ENCODE peak calls at places on chromosome 13, in six cellular contexts. P is brain microvascular endothelial cell, I is fibroblast of the aortic adventitia, X is GM12865, D is dorsolateral prefrontal cortex, W is sigmoid colon. K is an unnamed sample.

GRCh38 chr13:78589206-78589605 is 14.1 kb downstream of the POU4F1 start:
- DNase-seq in P (no peak), I (peak; percentile 22), X (peak; percentile 44), D (no peak), W (no peak), K (no peak)

GRCh38 chr13:79530270-79530669 is 49.3 kb downstream of the NDFIP2 start:
- DNase-seq in P (no peak), I (no peak), X (no peak), D (no peak), W (no peak), K (no peak)

GRCh38 chr13:77048592-77048991 is 21.6 kb upstream of the FBXL3 start:
- DNase-seq in P (no peak), I (peak; percentile 3), X (no peak), D (no peak), W (no peak), K (peak; percentile 13)

GRCh38 chr13:46778879-46779278 is 18.1 kb downstream of the ESD start:
- DNase-seq in P (no peak), I (peak; percentile 66), X (no peak), D (no peak), W (no peak), K (peak; percentile 48)

GRCh38 chr13:111397202-111397880 is 76.9 kb downstream of the TEX29 start:
- DNase-seq in P (no peak), I (no peak), X (no peak), D (no peak), W (no peak), K (no peak)

GRCh38 chr13:110985570-110985969 is 70.7 kb upstream of the ANKRD10 start:
- DNase-seq in P (no peak), I (peak; percentile 19), X (no peak), D (no peak), W (no peak), K (peak; percentile 20)

GRCh38 chr13:82878536-82878935 is 1003.7 kb downstream of the SLITRK1 start:
- DNase-seq in P (no peak), I (no peak), X (no peak), D (no peak), W (no peak), K (no peak)

GRCh38 chr13:97866346-97866745 is 87.1 kb upstream of the IPO5 start:
- DNase-seq in P (no peak), I (no peak), X (no peak), D (no peak), W (no peak), K (no peak)

GRCh38 chr13:102974574-102975195 is 91.5 kb downstream of the SLC10A2 start:
- DNase-seq in P (no peak), I (no peak), X (no peak), D (no peak), W (no peak), K (no peak)

GRCh38 chr13:36858285-36858684 is 39.3 kb downstream of the RFXAP start:
- DNase-seq in P (no peak), I (peak; percentile 75), X (peak; percentile 58), D (no peak), W (no peak), K (peak; percentile 80)

GRCh38 chr13:101624981-101625380 is 172.5 kb downstream of the ITGBL1 start:
- DNase-seq in P (no peak), I (no peak), X (peak; percentile 28), D (no peak), W (no peak), K (no peak)

GRCh38 chr13:43878897-43879322 is 630 bp downstream of the CCDC122 start:
- DNase-seq in P (peak; percentile 77), I (peak; percentile 64), X (peak; percentile 77), D (peak; percentile 54), W (peak; percentile 88), K (peak; percentile 82)

GRCh38 chr13:65532231-65532630 is 1697.9 kb downstream of the PCDH9 start:
- DNase-seq in P (no peak), I (no peak), X (no peak), D (no peak), W (no peak), K (no peak)

GRCh38 chr13:114043421-114044053 is 69.7 kb upstream of the C13orf46 start:
- DNase-seq in P (peak; percentile 83), I (peak; percentile 96), X (peak; percentile 75), D (no peak), W (peak; percentile 88), K (peak; percentile 91)
- TF ChIP-seq CTCF in P (peak; percentile 62), I (peak; percentile 42), X (peak; percentile 23), D (no peak), W (no peak), K (peak; percentile 49)

GRCh38 chr13:26219726-26220125 is 2.4 kb downstream of the RNF6 start:
- DNase-seq in P (no peak), I (peak; percentile 24), X (no peak), D (no peak), W (no peak), K (no peak)

GRCh38 chr13:26221399-26221720 is 754 bp downstream of the RNF6 start:
- DNase-seq in P (no peak), I (no peak), X (no peak), D (no peak), W (no peak), K (no peak)

GRCh38 chr13:26221721-26222522 is at the start of gene RNF6:
- DNase-seq in P (peak; percentile 100), I (peak; percentile 100), X (peak; percentile 98), D (peak; percentile 94), W (peak; percentile 98), K (peak; percentile 100)

GRCh38 chr13:26220575-26220974 is 1.5 kb downstream of the RNF6 start:
- DNase-seq in P (peak; percentile 47), I (peak; percentile 54), X (no peak), D (no peak), W (no peak), K (peak; percentile 74)

GRCh38 chr13:26222523-26223046 is 471 bp upstream of the RNF6 start:
- DNase-seq in P (no peak), I (no peak), X (no peak), D (no peak), W (no peak), K (no peak)
- H3K4me3 ChIP-seq in P (peak overlapping the region; percentile 95), I (peak overlapping the region; percentile 89), X (peak overlapping the region; percentile 72), D (peak overlapping the region; percentile 84), W (peak overlapping the region; percentile 92), K (peak overlapping the region; percentile 89)

DNA sequence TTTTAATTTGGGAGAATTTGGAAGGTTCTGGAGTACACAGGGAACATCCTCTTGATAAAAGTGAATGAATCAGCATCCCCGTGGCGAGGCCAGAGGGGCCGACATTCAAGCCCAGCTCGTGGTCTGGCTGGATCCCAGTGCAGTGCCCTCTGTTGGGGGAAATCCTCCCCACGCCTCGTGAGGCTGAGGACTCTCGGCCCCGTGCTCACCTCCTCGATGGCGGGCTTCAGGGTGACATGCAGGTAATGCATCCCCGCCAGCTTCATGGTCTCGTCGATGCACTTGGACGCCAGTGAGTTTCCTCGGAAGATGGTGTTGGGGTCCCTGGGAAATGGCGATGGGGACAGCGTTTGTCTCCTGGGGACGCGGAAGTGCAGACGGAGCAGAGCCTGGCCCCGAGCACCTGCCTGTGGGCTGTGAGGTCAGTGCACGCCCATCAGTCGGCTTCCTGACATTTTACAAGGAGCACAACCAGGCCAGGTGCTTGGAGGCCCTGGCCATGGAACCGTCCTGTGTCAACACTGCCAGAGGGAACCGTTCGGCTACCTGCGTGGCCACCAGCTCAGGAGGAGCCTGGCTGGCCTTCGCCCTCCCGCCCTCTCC is 43.3 kb upstream of the C13orf46 start:
- DNase-seq in P (peak; percentile 28), I (peak; percentile 50), X (no peak), D (no peak), W (no peak), K (peak; percentile 48)
- TF ChIP-seq CTCF in P (peak; percentile 61), I (peak; percentile 40), X (no peak), D (no peak), W (no peak), K (peak; percentile 56)

GRCh38 chr13:48317511-48317981 is 14.0 kb downstream of the RB1 start:
- DNase-seq in P (no peak), I (no peak), X (no peak), D (no peak), W (peak; percentile 65), K (no peak)
- H3K4me3 ChIP-seq in P (no peak overlapping the region), I (no peak overlapping the region), X (no peak overlapping the region), D (no peak overlapping the region), W (peak overlapping the region; percentile 36), K (no peak overlapping the region)

K was measured in choroid plexus epithelial cell.